ENCODE peak calls at places on chromosome 11, in four cellular contexts. One of them, this sample, is unnamed.

GRCh38 chr11:2451336-2451735 is 6.5 kb downstream of the KCNQ1 start:
- DNase-seq in globus pallidus: no peak
- DNase-seq in spleen: peak; percentile 67
- DNase-seq in NCI-H226: no peak
- DNase-seq in this sample: no peak

GRCh38 chr11:129611661-129612566 is 203.7 kb upstream of the TMEM45B start:
- DNase-seq in globus pallidus: no peak
- DNase-seq in spleen: no peak
- DNase-seq in NCI-H226: no peak
- DNase-seq in this sample: peak; percentile 14

GRCh38 chr11:43681543-43681942 is 1.0 kb downstream of the HSD17B12 start:
- DNase-seq in globus pallidus: no peak
- DNase-seq in spleen: no peak
- DNase-seq in NCI-H226: no peak
- DNase-seq in this sample: peak; percentile 17

GRCh38 chr11:110186456-110186855 is 93.3 kb downstream of the ZC3H12C start:
- DNase-seq in globus pallidus: no peak
- DNase-seq in spleen: no peak
- DNase-seq in NCI-H226: no peak
- DNase-seq in this sample: no peak

GRCh38 chr11:113179181-113179701 is 135.1 kb upstream of the TTC12 start:
- DNase-seq in globus pallidus: no peak
- DNase-seq in spleen: no peak
- DNase-seq in NCI-H226: no peak
- DNase-seq in this sample: no peak

GRCh38 chr11:104946907-104947306 is 21.5 kb downstream of the CASP4 start:
- DNase-seq in globus pallidus: no peak
- DNase-seq in spleen: no peak
- DNase-seq in NCI-H226: peak; percentile 35
- DNase-seq in this sample: peak; percentile 68

GRCh38 chr11:72813740-72814138 is 472 bp upstream of the ATG16L2 start:
- DNase-seq in globus pallidus: peak; percentile 85
- DNase-seq in spleen: peak; percentile 97
- DNase-seq in NCI-H226: peak; percentile 55
- DNase-seq in this sample: peak; percentile 80

GRCh38 chr11:3022982-3023381 is 30.9 kb upstream of the NAP1L4 start:
- DNase-seq in globus pallidus: no peak
- DNase-seq in spleen: no peak
- DNase-seq in NCI-H226: peak; percentile 41
- DNase-seq in this sample: peak; percentile 85

GRCh38 chr11:129090056-129090455 is 102.1 kb downstream of the ARHGAP32 start:
- DNase-seq in globus pallidus: no peak
- DNase-seq in spleen: no peak
- DNase-seq in NCI-H226: peak; percentile 78
- DNase-seq in this sample: peak; percentile 81

GRCh38 chr11:131511794-131512193 is 141.4 kb downstream of the NTM start:
- DNase-seq in globus pallidus: no peak
- DNase-seq in spleen: no peak
- DNase-seq in NCI-H226: no peak
- DNase-seq in this sample: no peak

GRCh38 chr11:49995559-49995958 is 13.2 kb upstream of the OR4C12 start:
- DNase-seq in globus pallidus: peak; percentile 49
- DNase-seq in spleen: no peak
- DNase-seq in NCI-H226: peak; percentile 3
- DNase-seq in this sample: peak; percentile 52

GRCh38 chr11:76880314-76880713 is 19.6 kb downstream of the ACER3 start:
- DNase-seq in globus pallidus: peak; percentile 89
- DNase-seq in spleen: no peak
- DNase-seq in NCI-H226: no peak
- DNase-seq in this sample: no peak

GRCh38 chr11:96045622-96046456 is 121.9 kb upstream of the MTMR2 start:
- DNase-seq in globus pallidus: peak; percentile 60
- DNase-seq in spleen: no peak
- DNase-seq in NCI-H226: peak; percentile 31
- DNase-seq in this sample: peak; percentile 77

GRCh38 chr11:41498726-41499125 is 39.3 kb upstream of the LRRC4C start:
- DNase-seq in globus pallidus: no peak
- DNase-seq in spleen: no peak
- DNase-seq in NCI-H226: no peak
- DNase-seq in this sample: no peak

GRCh38 chr11:131491503-131491902 is 121.1 kb downstream of the NTM start:
- DNase-seq in globus pallidus: no peak
- DNase-seq in spleen: no peak
- DNase-seq in NCI-H226: peak; percentile 66
- DNase-seq in this sample: peak; percentile 52

GRCh38 chr11:79013509-79013908 is 427.3 kb downstream of the TENM4 start:
- DNase-seq in globus pallidus: no peak
- DNase-seq in spleen: no peak
- DNase-seq in NCI-H226: peak; percentile 17
- DNase-seq in this sample: no peak

GRCh38 chr11:85845052-85845631 is 10.0 kb upstream of the CCDC83 start:
- DNase-seq in globus pallidus: no peak
- DNase-seq in spleen: no peak
- DNase-seq in NCI-H226: peak; percentile 59
- DNase-seq in this sample: peak; percentile 25

GRCh38 chr11:101446238-101446637 is 137.6 kb downstream of the TRPC6 start:
- DNase-seq in globus pallidus: no peak
- DNase-seq in spleen: no peak
- DNase-seq in NCI-H226: peak; percentile 69
- DNase-seq in this sample: peak; percentile 60

GRCh38 chr11:85941380-85941973 is 86.3 kb downstream of the CCDC83 start:
- DNase-seq in globus pallidus: peak; percentile 82
- DNase-seq in spleen: no peak
- DNase-seq in NCI-H226: peak; percentile 43
- DNase-seq in this sample: peak; percentile 73

GRCh38 chr11:86580535-86580934 is 91.9 kb downstream of the ME3 start:
- DNase-seq in globus pallidus: no peak
- DNase-seq in spleen: no peak
- DNase-seq in NCI-H226: no peak
- DNase-seq in this sample: no peak

GRCh38 chr11:126138636-126139540 is 72.6 kb downstream of the RPUSD4 start:
- DNase-seq in globus pallidus: no peak
- DNase-seq in spleen: peak; percentile 45
- DNase-seq in NCI-H226: peak; percentile 51
- DNase-seq in this sample: no peak

GRCh38 chr11:6452219-6452618 is 11.4 kb upstream of the HPX start:
- DNase-seq in globus pallidus: no peak
- DNase-seq in spleen: no peak
- DNase-seq in NCI-H226: no peak
- DNase-seq in this sample: no peak

GRCh38 chr11:128310676-128311445 is 276.5 kb downstream of the ETS1 start:
- DNase-seq in globus pallidus: no peak
- DNase-seq in spleen: no peak
- DNase-seq in NCI-H226: no peak
- DNase-seq in this sample: peak; percentile 39